ENCODE peak calls at places on chromosomes 13 and 19, in seven cellular contexts. N is glutamatergic neuron, T is gastrocnemius medialis, G is Peyer's patch, P is GM23338, M is BE2C, O is GM12865. W is an unnamed sample.

GRCh38 chr13:25037057-25037813 is 58.7 kb upstream of the PABPC3 start:
- DNase-seq in N (peak; percentile 58), T (no peak), G (no peak), P (peak; percentile 90), M (peak; percentile 51), O (peak; percentile 75), W (peak; percentile 52)

GRCh38 chr19:23415034-23415433 is 19.8 kb upstream of the ZNF91 start:
- DNase-seq in N (no peak), T (no peak), G (no peak), P (peak; percentile 44), M (no peak), O (no peak), W (no peak)

GRCh38 chr19:5128932-5129389 is 160.0 kb downstream of the KDM4B start:
- DNase-seq in N (no peak), T (no peak), G (no peak), P (no peak), M (no peak), O (no peak), W (no peak)

GRCh38 chr19:5949792-5950305 is 28.1 kb downstream of the RANBP3 start:
- DNase-seq in N (no peak), T (no peak), G (peak; percentile 43), P (no peak), M (no peak), O (no peak), W (no peak)

GRCh38 chr19:45103200-45103624 is 10.2 kb downstream of the PPP1R37 start:
- DNase-seq in N (no peak), T (no peak), G (peak; percentile 67), P (no peak), M (peak; percentile 64), O (peak; percentile 56), W (no peak)

GRCh38 chr13:26469602-26470001 is 87.9 kb upstream of the WASF3 start:
- DNase-seq in N (no peak), T (no peak), G (no peak), P (no peak), M (no peak), O (no peak), W (no peak)

GRCh38 chr19:7665076-7665475 is 3.8 kb upstream of the RETN start:
- DNase-seq in N (no peak), T (no peak), G (no peak), P (no peak), M (no peak), O (no peak), W (no peak)

GRCh38 chr19:14979498-14980255 is at the start of gene SLC1A6:
- DNase-seq in N (peak; percentile 71), T (no peak), G (no peak), P (peak; percentile 83), M (peak; percentile 13), O (no peak), W (no peak)

GRCh38 chr19:37045140-37045539 is 33.1 kb upstream of the ZNF420 start:
- DNase-seq in N (no peak), T (no peak), G (no peak), P (no peak), M (no peak), O (no peak), W (no peak)

GRCh38 chr13:77511552-77511951 is 24.0 kb upstream of the SCEL start:
- DNase-seq in N (peak; percentile 16), T (no peak), G (no peak), P (no peak), M (peak; percentile 77), O (no peak), W (no peak)

GRCh38 chr13:110302986-110303385 is 4.0 kb downstream of the COL4A1 start:
- DNase-seq in N (no peak), T (no peak), G (no peak), P (no peak), M (no peak), O (no peak), W (no peak)

GRCh38 chr13:33244210-33244906 is 41.2 kb downstream of the STARD13 start:
- DNase-seq in N (no peak), T (no peak), G (no peak), P (no peak), M (no peak), O (no peak), W (no peak)

GRCh38 chr19:1361601-1362384 is 21.9 kb upstream of the NDUFS7 start:
- DNase-seq in N (no peak), T (no peak), G (no peak), P (no peak), M (no peak), O (no peak), W (no peak)

GRCh38 chr19:51136891-51137551 is 5.1 kb upstream of the SIGLEC7 start:
- DNase-seq in N (no peak), T (no peak), G (no peak), P (no peak), M (no peak), O (no peak), W (no peak)

GRCh38 chr13:20353973-20354372 is 121.9 kb upstream of the GJB6 start:
- DNase-seq in N (no peak), T (no peak), G (no peak), P (no peak), M (no peak), O (no peak), W (no peak)

GRCh38 chr13:60384911-60385310 is 12.1 kb upstream of the TDRD3 start:
- DNase-seq in N (no peak), T (no peak), G (no peak), P (no peak), M (peak; percentile 35), O (no peak), W (no peak)

GRCh38 chr13:60379837-60380236 is 17.2 kb upstream of the TDRD3 start:
- DNase-seq in N (no peak), T (no peak), G (no peak), P (peak; percentile 36), M (no peak), O (no peak), W (no peak)
- TF ChIP-seq CTCF in N (peak; percentile 39), T (no peak), G (no peak), P (peak; percentile 48), M (peak; percentile 41), O (no peak), W (no peak)

DNA sequence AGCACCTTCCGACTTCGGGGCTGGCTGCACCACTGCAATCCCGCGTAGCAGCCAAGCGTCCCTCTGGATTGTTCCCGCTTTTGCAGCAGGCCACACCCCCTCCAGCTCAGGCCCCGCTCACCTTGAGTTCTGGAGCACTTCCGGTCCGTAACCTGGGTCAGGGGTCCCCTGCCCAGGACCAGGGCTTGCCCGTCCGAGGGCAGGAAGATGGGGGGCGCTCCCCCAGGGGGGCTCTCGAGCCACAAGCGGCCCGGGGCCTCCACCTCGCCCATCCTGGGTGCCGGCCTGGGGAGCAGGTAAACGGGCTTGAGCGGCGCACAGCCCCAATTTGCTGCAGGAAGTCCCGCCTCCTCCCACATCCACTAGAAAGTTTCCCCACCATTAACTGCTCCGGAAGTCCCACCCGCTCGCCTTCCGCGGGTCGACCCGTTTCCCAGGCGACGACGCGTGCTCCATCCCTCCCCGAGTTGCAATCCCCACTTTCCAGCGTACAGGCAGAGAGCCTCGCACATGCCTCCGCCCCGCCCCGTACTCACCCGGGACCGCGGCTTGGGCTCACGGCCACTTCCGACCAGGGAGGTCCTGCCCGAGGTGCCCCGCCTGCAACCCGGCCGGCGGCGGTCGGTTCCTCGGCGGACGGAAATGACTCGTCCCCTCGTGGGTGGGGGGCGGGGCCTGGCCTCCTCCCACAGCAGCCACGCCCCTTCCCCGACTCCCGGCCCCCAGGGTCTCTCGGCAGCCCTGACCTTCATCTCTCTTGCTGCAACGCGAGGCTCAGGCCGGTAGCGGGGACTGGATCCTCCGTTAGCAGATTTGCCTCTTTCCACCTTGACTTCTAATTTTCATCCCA is at the start of gene PNKP:
- DNase-seq in N (peak; percentile 94), T (peak; percentile 83), G (peak; percentile 89), P (peak; percentile 95), M (peak; percentile 94), O (peak; percentile 96), W (peak; percentile 96)
- TF ChIP-seq CTCF in N (no peak), T (no peak), G (no peak), P (no peak), M (no peak), O (no peak), W (no peak)

GRCh38 chr19:11261902-11262839 is at the start of gene DOCK6:
- DNase-seq in N (peak; percentile 81), T (no peak), G (peak; percentile 22), P (peak; percentile 71), M (peak; percentile 32), O (peak; percentile 45), W (peak; percentile 49)
- TF ChIP-seq CTCF in N (peak; percentile 30), T (peak; percentile 20), G (peak; percentile 20), P (peak; percentile 46), M (no peak), O (peak; percentile 56), W (no peak)

DNA sequence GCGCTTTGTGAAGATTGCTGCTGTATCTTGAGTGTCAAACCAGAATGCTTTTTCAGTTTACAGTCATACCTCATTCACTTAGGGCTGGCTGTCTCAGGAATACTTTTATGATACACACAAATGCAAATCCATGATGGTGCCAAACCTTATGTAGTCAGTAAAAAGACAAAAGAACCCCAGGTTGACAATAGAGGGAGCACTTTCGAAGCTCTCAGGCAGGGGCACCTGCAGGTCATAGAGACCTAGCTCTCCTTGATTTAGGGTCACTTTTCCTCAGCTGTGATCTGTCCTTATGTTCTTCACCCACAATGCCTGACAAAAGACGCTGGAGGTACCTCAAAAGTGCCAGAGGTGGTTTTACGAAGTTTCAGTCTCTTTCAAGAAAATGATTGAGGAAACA is 172.2 kb downstream of the DNAJC15 start:
- DNase-seq in N (no peak), T (no peak), G (no peak), P (peak; percentile 43), M (no peak), O (peak; percentile 21), W (no peak)
- TF ChIP-seq CTCF in N (no peak), T (no peak), G (no peak), P (peak; percentile 30), M (peak; percentile 60), O (peak; percentile 29), W (no peak)

GRCh38 chr19:10566408-10566657 is 523 bp upstream of the KRI1 start:
- DNase-seq in N (no peak), T (no peak), G (no peak), P (no peak), M (no peak), O (no peak), W (no peak)

GRCh38 chr19:10562609-10563008 is 3.2 kb downstream of the KRI1 start:
- DNase-seq in N (no peak), T (no peak), G (no peak), P (no peak), M (no peak), O (no peak), W (no peak)

GRCh38 chr19:10566658-10567410 is 1.0 kb upstream of the KRI1 start:
- DNase-seq in N (peak; percentile 56), T (no peak), G (peak; percentile 73), P (no peak), M (no peak), O (peak; percentile 91), W (no peak)

GRCh38 chr19:10565567-10566407 is at the start of gene KRI1:
- DNase-seq in N (peak; percentile 98), T (peak; percentile 97), G (peak; percentile 98), P (peak; percentile 98), M (peak; percentile 100), O (peak; percentile 99), W (peak; percentile 96)

DNA sequence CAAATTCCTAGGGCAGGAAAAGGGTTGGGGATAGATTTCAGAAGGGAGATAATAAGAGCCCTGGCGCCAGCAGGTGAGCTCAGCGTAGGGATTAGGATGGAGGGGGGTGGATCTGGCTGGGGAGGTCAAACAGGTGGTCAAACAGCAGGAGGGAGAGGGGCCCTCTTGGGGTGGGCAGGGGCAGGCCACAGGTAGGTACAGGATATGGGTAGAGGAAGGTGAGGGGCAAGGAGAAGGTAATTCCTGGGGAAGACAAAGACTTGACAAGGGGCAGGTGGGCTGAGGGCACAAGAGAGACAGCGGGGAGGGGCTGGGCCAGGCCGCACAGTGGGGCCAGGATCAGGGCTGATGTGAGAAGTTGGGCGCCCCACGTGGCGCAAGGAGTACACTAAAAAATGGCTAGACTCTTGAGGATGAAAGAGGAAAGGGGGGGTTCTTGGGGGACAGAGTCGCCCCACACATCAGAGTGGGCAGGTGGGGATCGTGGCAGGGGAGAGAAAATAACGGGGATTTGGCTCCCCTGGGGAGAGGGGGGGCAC is 713 bp downstream of the KRI1 start:
- DNase-seq in N (peak; percentile 61), T (no peak), G (peak; percentile 70), P (peak; percentile 75), M (peak; percentile 63), O (peak; percentile 79), W (peak; percentile 29)
- TF ChIP-seq CTCF in N (no peak), T (no peak), G (peak; percentile 24), P (peak; percentile 24), M (peak; percentile 28), O (peak; percentile 55), W (no peak)

W was measured in Calu3.